ENCODE peak calls at places on chromosome 4, in nine cellular contexts. One of them, this sample, is unnamed.
A peak's percentile ranks its signal among the peaks of the same experiment; 100 is the strongest.

GRCh38 chr4:185005209-185005819 is 13.0 kb upstream of the HELT start:
- DNase-seq in transverse colon: peak; percentile 85
- DNase-seq in C1 segment of cervical spinal cord: peak; percentile 37
- DNase-seq in aorta: peak; percentile 94
- DNase-seq in NCI-H460: peak; percentile 75
- DNase-seq in A172: peak; percentile 58
- DNase-seq in NCI-H2029: peak; percentile 47
- DNase-seq in fibroblast of mammary gland: peak; percentile 77
- DNase-seq in BE2C: peak; percentile 86
- DNase-seq in this sample: peak; percentile 82

GRCh38 chr4:18247189-18247588 is 225.6 kb upstream of the LCORL start:
- DNase-seq in transverse colon: no peak
- DNase-seq in C1 segment of cervical spinal cord: no peak
- DNase-seq in aorta: no peak
- DNase-seq in NCI-H460: no peak
- DNase-seq in A172: no peak
- DNase-seq in NCI-H2029: no peak
- DNase-seq in fibroblast of mammary gland: no peak
- DNase-seq in BE2C: no peak
- DNase-seq in this sample: no peak

GRCh38 chr4:119189638-119190037 is 22.9 kb upstream of the USP53 start:
- DNase-seq in transverse colon: no peak
- DNase-seq in C1 segment of cervical spinal cord: no peak
- DNase-seq in aorta: no peak
- DNase-seq in NCI-H460: no peak
- DNase-seq in A172: no peak
- DNase-seq in NCI-H2029: no peak
- DNase-seq in fibroblast of mammary gland: peak; percentile 63
- DNase-seq in BE2C: no peak
- DNase-seq in this sample: peak; percentile 27

GRCh38 chr4:156098846-156099245 is 145.2 kb upstream of the CTSO start:
- DNase-seq in transverse colon: no peak
- DNase-seq in C1 segment of cervical spinal cord: no peak
- DNase-seq in aorta: no peak
- DNase-seq in NCI-H460: no peak
- DNase-seq in A172: no peak
- DNase-seq in NCI-H2029: no peak
- DNase-seq in fibroblast of mammary gland: no peak
- DNase-seq in BE2C: no peak
- DNase-seq in this sample: peak; percentile 43

GRCh38 chr4:36422582-36422981 is 141.2 kb downstream of the DTHD1 start:
- DNase-seq in transverse colon: no peak
- DNase-seq in C1 segment of cervical spinal cord: no peak
- DNase-seq in aorta: no peak
- DNase-seq in NCI-H460: no peak
- DNase-seq in A172: no peak
- DNase-seq in NCI-H2029: no peak
- DNase-seq in fibroblast of mammary gland: no peak
- DNase-seq in BE2C: no peak
- DNase-seq in this sample: no peak

GRCh38 chr4:147096667-147097604 is 151.3 kb upstream of the TTC29 start:
- DNase-seq in transverse colon: no peak
- DNase-seq in C1 segment of cervical spinal cord: no peak
- DNase-seq in aorta: no peak
- DNase-seq in NCI-H460: peak; percentile 49
- DNase-seq in A172: peak; percentile 40
- DNase-seq in NCI-H2029: peak; percentile 4
- DNase-seq in fibroblast of mammary gland: peak; percentile 75
- DNase-seq in BE2C: no peak
- DNase-seq in this sample: peak; percentile 69

GRCh38 chr4:147628415-147628814 is 11.2 kb downstream of the TMEM184C start:
- DNase-seq in transverse colon: no peak
- DNase-seq in C1 segment of cervical spinal cord: no peak
- DNase-seq in aorta: no peak
- DNase-seq in NCI-H460: no peak
- DNase-seq in A172: no peak
- DNase-seq in NCI-H2029: no peak
- DNase-seq in fibroblast of mammary gland: no peak
- DNase-seq in BE2C: no peak
- DNase-seq in this sample: no peak

GRCh38 chr4:145557720-145558119 is 61.5 kb upstream of the MMAA start:
- DNase-seq in transverse colon: peak; percentile 63
- DNase-seq in C1 segment of cervical spinal cord: no peak
- DNase-seq in aorta: no peak
- DNase-seq in NCI-H460: peak; percentile 26
- DNase-seq in A172: peak; percentile 48
- DNase-seq in NCI-H2029: peak; percentile 19
- DNase-seq in fibroblast of mammary gland: peak; percentile 71
- DNase-seq in BE2C: peak; percentile 62
- DNase-seq in this sample: peak; percentile 68

GRCh38 chr4:40369437-40370278 is 34.5 kb downstream of the CHRNA9 start:
- DNase-seq in transverse colon: peak; percentile 65
- DNase-seq in C1 segment of cervical spinal cord: no peak
- DNase-seq in aorta: no peak
- DNase-seq in NCI-H460: no peak
- DNase-seq in A172: no peak
- DNase-seq in NCI-H2029: no peak
- DNase-seq in fibroblast of mammary gland: no peak
- DNase-seq in BE2C: no peak
- DNase-seq in this sample: no peak

This sample was measured in myocyte.